ENCODE peak calls at places on chromosomes 12 and 14, in seven cellular contexts. Q, S, J, L, I, B and R are unnamed samples.
A peak's percentile ranks its signal among the peaks of the same experiment; 100 is the strongest.

GRCh38 chr12:1670244-1670814 is 20.5 kb upstream of the ADIPOR2 start:
- DNase-seq in Q (no peak), S (no peak), J (no peak), L (peak; percentile 72), I (no peak), B (peak; percentile 75), R (no peak)

GRCh38 chr12:66500094-66500493 is 178.8 kb downstream of the GRIP1 start:
- DNase-seq in Q (no peak), S (no peak), J (no peak), L (no peak), I (no peak), B (no peak), R (no peak)

GRCh38 chr14:101250948-101251811 is 310.1 kb upstream of the DIO3 start:
- DNase-seq in Q (no peak), S (no peak), J (no peak), L (no peak), I (no peak), B (no peak), R (no peak)

GRCh38 chr12:912466-913235 is 36.8 kb downstream of the RAD52 start:
- DNase-seq in Q (no peak), S (no peak), J (no peak), L (no peak), I (no peak), B (no peak), R (no peak)

GRCh38 chr12:115158816-115159215 is 474.8 kb upstream of the TBX3 start:
- DNase-seq in Q (peak; percentile 36), S (no peak), J (no peak), L (no peak), I (no peak), B (no peak), R (no peak)

GRCh38 chr14:92610849-92611271 is 97.3 kb downstream of the RIN3 start:
- DNase-seq in Q (no peak), S (no peak), J (no peak), L (no peak), I (no peak), B (no peak), R (no peak)

GRCh38 chr14:102500190-102500661 is 9.3 kb downstream of the ANKRD9 start:
- DNase-seq in Q (peak; percentile 59), S (peak; percentile 72), J (no peak), L (no peak), I (peak; percentile 60), B (no peak), R (no peak)

GRCh38 chr14:57066887-57067513 is 201.7 kb downstream of the EXOC5 start:
- DNase-seq in Q (no peak), S (no peak), J (peak; percentile 13), L (peak; percentile 48), I (peak; percentile 47), B (no peak), R (peak; percentile 35)

GRCh38 chr12:51393676-51394545 is 2.7 kb upstream of the GALNT6 start:
- DNase-seq in Q (peak; percentile 93), S (no peak), J (no peak), L (no peak), I (peak; percentile 64), B (no peak), R (no peak)

GRCh38 chr14:51939727-51940126 is 49.6 kb upstream of the RTRAF start:
- DNase-seq in Q (no peak), S (no peak), J (no peak), L (no peak), I (no peak), B (no peak), R (no peak)

GRCh38 chr12:31989987-31990386 is 30.8 kb downstream of the RESF1 start:
- DNase-seq in Q (peak; percentile 49), S (no peak), J (no peak), L (no peak), I (no peak), B (no peak), R (no peak)

GRCh38 chr14:95816539-95816938 is 60.1 kb upstream of the TUNAR start:
- DNase-seq in Q (no peak), S (no peak), J (no peak), L (no peak), I (no peak), B (no peak), R (no peak)

GRCh38 chr12:4997939-4998338 is 45.7 kb upstream of the KCNA5 start:
- DNase-seq in Q (peak; percentile 90), S (no peak), J (peak; percentile 21), L (no peak), I (no peak), B (no peak), R (no peak)

GRCh38 chr12:108305520-108305919 is 33.6 kb downstream of the CMKLR1 start:
- DNase-seq in Q (peak; percentile 84), S (peak; percentile 88), J (no peak), L (peak; percentile 46), I (peak; percentile 68), B (no peak), R (no peak)

GRCh38 chr12:93094988-93095737 is 166.1 kb upstream of the EEA1 start:
- DNase-seq in Q (no peak), S (no peak), J (no peak), L (no peak), I (peak; percentile 83), B (no peak), R (no peak)

GRCh38 chr12:9001233-9001632 is 11.9 kb downstream of the KLRG1 start:
- DNase-seq in Q (no peak), S (no peak), J (no peak), L (no peak), I (no peak), B (no peak), R (no peak)

GRCh38 chr12:85059594-85059993 is 23.4 kb downstream of the LRRIQ1 start:
- DNase-seq in Q (no peak), S (no peak), J (no peak), L (no peak), I (no peak), B (no peak), R (no peak)

GRCh38 chr12:102618197-102618897 is 138.0 kb upstream of the IGF1 start:
- DNase-seq in Q (no peak), S (no peak), J (no peak), L (no peak), I (no peak), B (no peak), R (no peak)

GRCh38 chr12:118391836-118392235 is 15.5 kb downstream of the SUDS3 start:
- DNase-seq in Q (no peak), S (no peak), J (no peak), L (no peak), I (no peak), B (no peak), R (no peak)

GRCh38 chr12:132761032-132761910 is at the start of gene ANKLE2:
- DNase-seq in Q (peak; percentile 74), S (peak; percentile 46), J (peak; percentile 42), L (peak; percentile 54), I (peak; percentile 90), B (no peak), R (peak; percentile 40)

GRCh38 chr12:9040484-9041186 is 51.3 kb downstream of the KLRG1 start:
- DNase-seq in Q (no peak), S (no peak), J (no peak), L (no peak), I (no peak), B (no peak), R (no peak)

GRCh38 chr14:94120667-94121335 is 8.6 kb downstream of the IFI27L2 start:
- DNase-seq in Q (peak; percentile 79), S (no peak), J (no peak), L (peak; percentile 8), I (no peak), B (no peak), R (no peak)

GRCh38 chr14:92624764-92625163 is 111.2 kb downstream of the RIN3 start:
- DNase-seq in Q (no peak), S (no peak), J (no peak), L (no peak), I (no peak), B (no peak), R (no peak)

GRCh38 chr12:131775904-131776889 is 52.0 kb upstream of the MMP17 start:
- DNase-seq in Q (no peak), S (no peak), J (no peak), L (no peak), I (no peak), B (no peak), R (no peak)

GRCh38 chr14:79186523-79186922 is 1016.4 kb downstream of the NRXN3 start:
- DNase-seq in Q (peak; percentile 23), S (no peak), J (no peak), L (no peak), I (no peak), B (no peak), R (no peak)

GRCh38 chr12:115000038-115000437 is 316.1 kb upstream of the TBX3 start:
- DNase-seq in Q (peak; percentile 69), S (no peak), J (peak; percentile 24), L (no peak), I (peak; percentile 94), B (peak; percentile 65), R (no peak)

GRCh38 chr12:7045913-7046312 is 14.6 kb upstream of the C1S start:
- DNase-seq in Q (no peak), S (no peak), J (no peak), L (no peak), I (peak; percentile 16), B (no peak), R (no peak)

GRCh38 chr12:7038591-7038990 is 20.3 kb upstream of the LPCAT3 start:
- DNase-seq in Q (no peak), S (no peak), J (no peak), L (no peak), I (peak; percentile 51), B (no peak), R (no peak)

GRCh38 chr12:7039403-7039802 is 21.1 kb upstream of the C1S start:
- DNase-seq in Q (no peak), S (no peak), J (no peak), L (no peak), I (no peak), B (no peak), R (no peak)

GRCh38 chr12:7046383-7047143 is 14.0 kb upstream of the C1S start:
- DNase-seq in Q (no peak), S (no peak), J (no peak), L (no peak), I (no peak), B (no peak), R (no peak)

GRCh38 chr12:7042847-7043246 is 17.7 kb upstream of the C1S start:
- DNase-seq in Q (no peak), S (no peak), J (peak; percentile 52), L (no peak), I (peak; percentile 70), B (peak; percentile 48), R (no peak)
- TF ChIP-seq CTCF in Q (peak; percentile 16), S (peak; percentile 51), J (peak; percentile 52), L (peak; percentile 58), I (peak; percentile 36), B (peak; percentile 67), R (peak; percentile 50)

GRCh38 chr14:34220311-34220710 is 241.7 kb downstream of the SPTSSA start:
- DNase-seq in Q (no peak), S (no peak), J (no peak), L (no peak), I (no peak), B (no peak), R (no peak)
- TF ChIP-seq CTCF in Q (no peak), S (no peak), J (no peak), L (no peak), I (no peak), B (no peak), R (no peak)

GRCh38 chr12:61713121-61713520 is 547.1 kb upstream of the USP15 start:
- DNase-seq in Q (no peak), S (no peak), J (no peak), L (no peak), I (no peak), B (no peak), R (no peak)
- TF ChIP-seq CTCF in Q (no peak), S (no peak), J (no peak), L (no peak), I (no peak), B (no peak), R (no peak)

GRCh38 chr12:124992874-124993567 is 424 bp upstream of the BRI3BP start:
- DNase-seq in Q (peak; percentile 29), S (no peak), J (peak; percentile 86), L (peak; percentile 80), I (peak; percentile 98), B (peak; percentile 81), R (peak; percentile 74)
- TF ChIP-seq CTCF in Q (peak; percentile 3), S (no peak), J (peak; percentile 45), L (peak; percentile 18), I (peak; percentile 73), B (peak; percentile 73), R (peak; percentile 76)